ENCODE peak calls at places on chromosome 10, in five cellular contexts. U, O, Z, P and T are unnamed samples.
A peak's percentile ranks its signal among the peaks of the same experiment; 100 is the strongest.

GRCh38 chr10:103759100-103759781 is 96.1 kb downstream of the SH3PXD2A start:
- DNase-seq in P (no peak), U (peak; percentile 87), O (peak; percentile 59), Z (no peak), T (no peak)

GRCh38 chr10:65611592-65611991 is 1314.2 kb upstream of the LRRTM3 start:
- DNase-seq in U (no peak), Z (no peak), O (no peak), P (no peak), T (no peak)

GRCh38 chr10:103181244-103181643 is 11.8 kb downstream of the NT5C2 start:
- DNase-seq in Z (no peak), U (no peak), P (no peak), O (no peak), T (no peak)

GRCh38 chr10:90965720-90966119 is 44.8 kb upstream of the ANKRD1 start:
- DNase-seq in U (no peak), Z (no peak), P (no peak), O (no peak), T (no peak)

GRCh38 chr10:101601541-101601940 is 13.4 kb downstream of the DPCD start:
- DNase-seq in U (no peak), O (no peak), Z (peak; percentile 46), P (no peak), T (no peak)

GRCh38 chr10:21926949-21927348 is 76.6 kb downstream of the DNAJC1 start:
- DNase-seq in P (no peak), U (no peak), Z (no peak), O (no peak), T (no peak)

GRCh38 chr10:89360153-89360552 is 17.7 kb upstream of the IFIT1B start:
- DNase-seq in O (no peak), U (no peak), P (no peak), Z (no peak), T (no peak)

GRCh38 chr10:29130190-29130673 is 158.6 kb upstream of the LYZL1 start:
- DNase-seq in P (no peak), Z (no peak), U (no peak), O (no peak), T (no peak)

GRCh38 chr10:77836299-77836820 is 90.2 kb downstream of the DLG5 start:
- DNase-seq in U (no peak), P (peak; percentile 72), O (no peak), Z (peak; percentile 81), T (no peak)

GRCh38 chr10:100934084-100934659 is 21.4 kb downstream of the SLF2 start:
- DNase-seq in O (no peak), U (no peak), P (no peak), Z (no peak), T (no peak)

GRCh38 chr10:103661951-103662405 is 168.5 kb downstream of the NEURL1 start:
- DNase-seq in O (no peak), Z (no peak), U (no peak), P (no peak), T (no peak)

GRCh38 chr10:94416896-94417295 is 14.6 kb downstream of the TBC1D12 start:
- DNase-seq in O (no peak), U (no peak), P (no peak), Z (no peak), T (no peak)

GRCh38 chr10:37301271-37301670 is 175.9 kb downstream of the ANKRD30A start:
- DNase-seq in P (no peak), U (no peak), Z (no peak), O (no peak), T (no peak)

GRCh38 chr10:79403441-79404230 is 41.8 kb downstream of the ZCCHC24 start:
- DNase-seq in O (peak; percentile 61), P (no peak), Z (peak; percentile 85), U (peak; percentile 64), T (peak; percentile 32)
- H3K4me1 ChIP-seq in O (peaks cover 70% of the 10 kb centered on the region), P (no peaks in the 10 kb centered on the region), Z (peaks cover 31% of the 10 kb centered on the region), U (peaks cover 83% of the 10 kb centered on the region), T (peaks cover 75% of the 10 kb centered on the region)

DNA sequence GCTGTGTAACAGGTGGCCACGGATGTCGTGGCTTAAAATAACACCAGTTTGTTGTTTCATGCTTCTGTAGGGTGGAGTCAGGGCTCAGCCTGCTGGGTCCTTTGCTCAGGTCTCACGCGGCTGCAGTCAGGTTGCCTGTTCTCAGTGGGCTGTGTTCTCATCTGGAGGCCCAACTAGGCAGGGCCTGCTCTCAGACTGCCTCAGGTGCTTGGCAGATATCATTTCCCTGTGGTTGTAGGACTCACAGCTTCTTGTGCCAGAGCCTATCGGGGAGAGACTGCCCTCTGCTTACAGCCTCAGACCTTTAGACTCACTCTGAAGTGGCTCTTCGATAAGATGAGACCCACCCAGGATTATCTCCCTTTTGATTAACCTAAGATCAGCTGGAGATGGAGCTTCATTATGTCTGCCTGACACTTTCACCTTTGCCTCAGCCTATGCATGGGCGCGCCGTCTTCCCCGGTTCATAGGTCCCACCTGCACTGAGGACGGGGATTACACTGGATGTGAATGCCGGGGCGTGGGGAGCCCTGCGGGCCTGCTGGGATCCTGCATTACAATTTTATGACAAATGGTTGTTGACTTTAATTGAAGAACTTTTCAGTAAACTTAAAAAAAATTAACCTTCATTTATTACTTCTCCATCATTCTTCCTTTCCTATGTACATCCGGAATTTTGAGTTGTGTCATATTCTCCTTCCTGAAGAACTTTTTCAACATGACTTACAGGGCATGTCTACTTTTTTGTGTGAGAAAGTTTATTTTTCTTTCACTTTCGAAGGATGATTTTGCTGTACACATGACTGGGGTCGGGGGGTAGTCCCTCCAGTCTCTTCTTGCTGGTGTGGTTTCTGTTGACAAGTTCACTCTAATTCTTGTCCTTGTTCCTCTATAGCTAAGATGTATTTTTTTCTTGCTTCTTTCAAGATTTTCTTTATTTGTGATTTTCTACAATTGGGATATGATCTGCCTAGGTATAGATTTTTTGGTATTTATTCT is 55.5 kb downstream of the INPP5A start:
- DNase-seq in Z (no peak), U (peak; percentile 52), O (no peak), P (no peak), T (no peak)
- H3K4me1 ChIP-seq in Z (peaks cover 11% of the 10 kb centered on the region), U (peaks cover 87% of the 10 kb centered on the region), O (peaks cover 4% of the 10 kb centered on the region), P (peaks cover 35% of the 10 kb centered on the region), T (peaks cover 26% of the 10 kb centered on the region)

DNA sequence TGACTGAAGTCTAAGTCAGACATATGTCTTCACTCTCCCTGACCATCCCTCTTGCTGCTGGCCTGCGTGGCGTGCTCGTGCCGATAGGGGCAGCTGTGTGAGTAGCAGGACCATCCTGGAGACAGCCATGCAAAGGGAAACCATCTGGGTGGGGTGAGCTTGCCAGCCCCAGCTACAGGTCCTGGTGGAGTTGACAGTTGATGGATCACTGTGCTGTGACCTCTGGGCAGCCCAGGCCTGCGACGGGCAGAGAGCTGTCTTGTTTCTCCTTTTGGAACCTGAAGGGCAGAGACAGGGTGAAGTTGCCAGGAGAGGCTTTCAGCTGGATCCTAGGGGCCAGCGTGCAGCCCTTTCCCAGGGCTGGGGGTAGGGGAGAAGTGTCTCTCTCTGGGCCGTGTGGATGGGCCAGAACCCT is 44.7 kb downstream of the GRK5 start:
- DNase-seq in O (no peak), U (no peak), Z (no peak), P (no peak), T (no peak)
- H3K4me1 ChIP-seq in O (peaks cover 39% of the 10 kb centered on the region), U (peaks cover 69% of the 10 kb centered on the region), Z (peaks cover 26% of the 10 kb centered on the region), P (no peaks in the 10 kb centered on the region), T (peaks cover 41% of the 10 kb centered on the region)

DNA sequence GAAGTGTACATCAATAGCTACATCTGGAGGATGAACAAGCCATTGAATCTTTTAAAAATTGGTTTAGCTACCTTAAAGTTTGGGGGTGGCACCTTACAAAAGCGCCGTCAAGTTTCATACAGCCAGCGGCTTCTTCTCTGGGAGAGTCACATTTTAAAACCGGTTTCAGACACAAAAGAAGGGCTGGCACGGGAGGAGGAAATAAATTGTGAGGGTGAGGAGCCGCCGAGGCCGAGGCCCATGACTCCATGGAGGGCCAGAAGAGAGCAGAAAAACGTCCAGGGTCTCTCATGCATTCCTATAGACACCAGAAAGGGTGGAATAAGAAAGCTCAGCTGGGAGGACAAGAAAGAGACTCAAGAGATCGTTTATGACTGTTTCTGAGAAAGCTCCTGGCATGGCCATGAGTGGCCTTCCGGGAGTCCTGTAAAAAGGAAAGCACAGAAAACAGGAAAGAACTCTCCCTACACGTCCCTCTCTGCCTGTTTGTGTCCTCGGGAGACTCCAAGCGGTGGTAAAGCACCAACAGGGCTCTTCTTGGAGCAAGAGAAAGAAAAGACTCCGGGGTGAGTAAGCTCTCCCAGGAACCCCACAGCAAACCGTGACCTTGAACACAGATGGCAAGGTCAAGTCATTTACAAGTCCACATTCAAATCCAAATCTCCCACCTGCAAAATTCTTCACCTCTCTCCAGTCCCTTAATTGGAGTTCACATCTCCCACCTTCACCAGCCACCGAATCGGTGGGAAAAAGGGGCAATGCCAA is 1.8 kb downstream of the FRAT2 start:
- DNase-seq in P (no peak), O (peak; percentile 46), Z (peak; percentile 63), U (no peak), T (peak; percentile 71)
- H3K4me1 ChIP-seq in P (peaks cover 34% of the 10 kb centered on the region), O (peaks cover 14% of the 10 kb centered on the region), Z (peaks cover 8% of the 10 kb centered on the region), U (peaks cover 63% of the 10 kb centered on the region), T (peaks cover 17% of the 10 kb centered on the region)

DNA sequence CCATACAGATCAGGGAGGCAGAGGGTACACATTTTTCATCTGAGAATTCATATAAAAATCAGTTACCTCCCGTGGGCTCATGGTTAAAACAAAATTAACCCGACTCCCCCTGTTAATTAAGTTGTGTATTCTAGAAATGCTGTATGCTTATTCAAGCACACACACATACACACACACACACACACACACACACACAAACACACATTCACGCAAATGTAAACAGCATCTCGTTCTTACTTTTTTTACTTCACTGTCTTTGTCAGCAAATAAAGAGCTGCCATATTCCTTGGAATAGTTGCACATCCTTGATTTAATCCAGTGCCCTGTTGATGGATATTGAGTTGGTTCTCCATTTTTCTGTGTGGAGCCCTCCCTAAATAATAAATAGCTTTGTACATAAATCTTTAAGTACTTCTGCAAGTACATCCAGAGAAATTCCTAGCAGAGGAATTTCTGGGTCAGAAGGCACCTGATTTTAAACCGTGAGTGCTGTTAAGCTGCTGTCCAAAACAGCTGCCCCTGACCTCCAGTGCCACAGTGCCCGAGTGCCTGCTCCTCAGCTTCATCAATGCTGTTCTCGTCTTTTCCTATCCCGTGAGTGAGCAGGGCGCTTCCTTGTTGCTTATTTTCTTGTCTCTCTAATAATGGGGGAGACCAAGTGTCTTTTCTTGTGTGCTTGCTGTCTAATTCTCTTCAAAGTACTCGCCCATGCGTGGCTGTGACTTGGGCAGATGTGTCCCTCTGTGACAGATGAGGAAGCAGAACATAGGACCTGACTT is 117.2 kb downstream of the RGS10 start:
- DNase-seq in U (no peak), Z (no peak), O (no peak), P (no peak), T (peak; percentile 5)
- H3K4me1 ChIP-seq in U (peaks cover 27% of the 10 kb centered on the region), Z (no peaks in the 10 kb centered on the region), O (no peaks in the 10 kb centered on the region), P (peaks cover 15% of the 10 kb centered on the region), T (no peaks in the 10 kb centered on the region)

GRCh38 chr10:34186013-34186412 is 629.1 kb downstream of the PARD3 start:
- DNase-seq in O (no peak), U (no peak), P (no peak), Z (no peak), T (no peak)

GRCh38 chr10:34186740-34187139 is 628.4 kb downstream of the PARD3 start:
- DNase-seq in O (no peak), U (no peak), Z (no peak), P (no peak), T (no peak)

GRCh38 chr10:34183397-34183796 is 631.7 kb downstream of the PARD3 start:
- DNase-seq in Z (no peak), O (no peak), P (no peak), U (no peak), T (no peak)

GRCh38 chr10:34187201-34187600 is 627.9 kb downstream of the PARD3 start:
- DNase-seq in O (no peak), P (no peak), Z (no peak), U (no peak), T (no peak)

DNA sequence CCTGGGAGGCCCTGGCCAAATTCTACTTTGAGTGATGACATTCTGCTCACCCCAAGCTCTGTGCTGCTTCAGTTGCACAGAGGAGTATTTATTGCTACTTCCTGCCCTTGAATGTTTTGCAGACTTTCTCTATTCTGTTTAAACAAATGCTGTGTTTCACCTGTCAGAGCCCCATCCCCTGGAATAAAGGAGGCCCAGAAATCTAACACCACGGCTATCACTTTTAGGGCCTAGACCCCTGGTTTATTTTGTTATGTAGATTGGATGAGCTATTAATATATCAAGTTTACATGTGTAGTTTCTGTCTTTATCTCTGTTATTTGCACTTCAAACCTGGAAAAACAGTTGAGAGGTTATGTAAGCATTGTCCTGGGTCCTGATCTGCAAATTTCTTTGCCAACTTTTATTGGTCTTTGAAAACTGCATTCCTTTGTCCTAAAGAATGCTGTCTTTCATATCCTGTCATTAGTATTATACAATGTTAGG is 630.2 kb downstream of the PARD3 start:
- DNase-seq in O (no peak), Z (no peak), U (no peak), P (no peak), T (no peak)
- H3K4me1 ChIP-seq in O (no peaks in the 10 kb centered on the region), Z (no peaks in the 10 kb centered on the region), U (peaks cover 4% of the 10 kb centered on the region), P (no peaks in the 10 kb centered on the region), T (no peaks in the 10 kb centered on the region)